ENCODE peak calls at places on chromosome 4, in six cellular contexts. Y is K562, D is SK-N-SH, O is H1, L is HepG2, H is GM12892. S is an unnamed sample.
A peak's percentile ranks its signal among the peaks of the same experiment; 100 is the strongest.

GRCh38 chr4:113398441-113399143 is 349.1 kb downstream of the ANK2 start:
- DNase-seq in Y (no peak), D (no peak), O (no peak), L (no peak), H (no peak), S (no peak)

GRCh38 chr4:138677212-138677611 is 338.4 kb upstream of the NOCT start:
- DNase-seq in Y (no peak), D (no peak), O (no peak), L (peak; percentile 2), H (no peak), S (no peak)

GRCh38 chr4:66376396-66376795 is 706.1 kb upstream of the EPHA5 start:
- DNase-seq in Y (no peak), D (no peak), O (no peak), L (no peak), H (no peak), S (no peak)

GRCh38 chr4:155322782-155323181 is 54.0 kb downstream of the MAP9 start:
- DNase-seq in Y (no peak), D (peak; percentile 28), O (no peak), L (no peak), H (no peak), S (no peak)

GRCh38 chr4:153398713-153399112 is 54.2 kb downstream of the MND1 start:
- DNase-seq in Y (no peak), D (no peak), O (no peak), L (no peak), H (no peak), S (no peak)

GRCh38 chr4:45576275-45576674 is 547.6 kb downstream of the GABRG1 start:
- DNase-seq in Y (no peak), D (no peak), O (no peak), L (no peak), H (no peak), S (no peak)

GRCh38 chr4:141314627-141315026 is 93.9 kb downstream of the ZNF330 start:
- DNase-seq in Y (no peak), D (no peak), O (no peak), L (no peak), H (no peak), S (no peak)

GRCh38 chr4:129362685-129363274 is 266.8 kb downstream of the C4orf33 start:
- DNase-seq in Y (peak; percentile 56), D (peak; percentile 51), O (peak; percentile 54), L (peak; percentile 50), H (peak; percentile 17), S (peak; percentile 20)

GRCh38 chr4:157045507-157046127 is 30.3 kb upstream of the GLRB start:
- DNase-seq in Y (peak; percentile 11), D (peak; percentile 53), O (no peak), L (peak; percentile 47), H (no peak), S (peak; percentile 5)

GRCh38 chr4:15420642-15421041 is 7.2 kb upstream of the C1QTNF7 start:
- DNase-seq in Y (no peak), D (no peak), O (no peak), L (no peak), H (no peak), S (no peak)

GRCh38 chr4:54746228-54746627 is 88.5 kb downstream of the KIT start:
- DNase-seq in Y (no peak), D (no peak), O (no peak), L (no peak), H (no peak), S (no peak)

GRCh38 chr4:31334086-31334910 is 614.1 kb downstream of the PCDH7 start:
- DNase-seq in Y (no peak), D (no peak), O (no peak), L (no peak), H (no peak), S (no peak)

DNA sequence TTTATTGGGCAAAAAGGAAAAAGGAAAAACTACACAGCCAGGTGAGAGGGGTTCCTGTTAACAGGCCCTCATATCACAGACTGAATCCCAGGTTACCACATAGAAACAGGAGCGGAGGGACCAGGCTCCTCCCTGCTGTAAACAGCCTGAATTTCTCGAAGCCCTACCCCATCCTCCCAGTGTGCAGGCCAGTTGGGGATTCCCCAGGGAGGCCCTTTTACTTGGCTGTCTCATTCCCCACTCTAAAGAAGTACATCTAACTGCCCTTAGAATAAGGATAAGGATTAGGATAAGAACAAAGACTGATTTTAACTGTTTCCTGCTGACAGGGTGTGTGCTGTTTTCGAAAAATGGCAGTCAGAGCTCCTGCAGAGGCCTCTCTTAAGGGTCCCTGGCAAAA is 133.7 kb downstream of the PAPSS1 start:
- DNase-seq in Y (no peak), D (no peak), O (no peak), L (no peak), H (no peak), S (no peak)
- TF ChIP-seq TAF1 in Y (no peak), D (no peak), O (no peak), L (no peak), H (no peak), S (no peak)

GRCh38 chr4:73836373-73837269 is at the start of gene CXCL6:
- DNase-seq in Y (no peak), D (no peak), O (peak; percentile 79), L (no peak), H (no peak), S (no peak)
- TF ChIP-seq TAF1 in Y (no peak), D (no peak), O (no peak), L (no peak), H (no peak), S (no peak)

DNA sequence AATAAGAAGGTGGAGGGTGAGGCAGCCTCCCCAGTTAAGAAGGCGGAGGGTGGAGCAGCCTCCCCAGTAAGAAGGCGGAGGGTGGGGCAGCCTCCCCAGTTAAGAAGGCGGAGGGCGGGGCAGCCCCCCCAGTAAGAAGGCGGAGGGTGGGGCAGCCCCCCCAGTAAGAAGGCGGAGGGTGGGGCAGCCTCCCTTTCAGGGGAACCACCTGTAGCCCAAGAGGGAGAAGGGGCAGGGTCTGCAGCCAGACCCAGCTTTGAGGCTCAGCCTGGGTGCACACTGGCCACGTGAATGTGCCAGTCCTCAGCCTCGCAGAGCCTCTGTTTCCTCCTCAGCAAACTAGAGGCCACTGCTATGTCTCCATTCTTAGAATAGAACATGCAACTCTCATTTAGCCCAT is 52.6 kb downstream of the HMX1 start:
- DNase-seq in Y (no peak), D (no peak), O (no peak), L (no peak), H (peak; percentile 3), S (no peak)
- TF ChIP-seq TAF1 in Y (no peak), D (no peak), O (no peak), L (no peak), H (no peak), S (no peak)

DNA sequence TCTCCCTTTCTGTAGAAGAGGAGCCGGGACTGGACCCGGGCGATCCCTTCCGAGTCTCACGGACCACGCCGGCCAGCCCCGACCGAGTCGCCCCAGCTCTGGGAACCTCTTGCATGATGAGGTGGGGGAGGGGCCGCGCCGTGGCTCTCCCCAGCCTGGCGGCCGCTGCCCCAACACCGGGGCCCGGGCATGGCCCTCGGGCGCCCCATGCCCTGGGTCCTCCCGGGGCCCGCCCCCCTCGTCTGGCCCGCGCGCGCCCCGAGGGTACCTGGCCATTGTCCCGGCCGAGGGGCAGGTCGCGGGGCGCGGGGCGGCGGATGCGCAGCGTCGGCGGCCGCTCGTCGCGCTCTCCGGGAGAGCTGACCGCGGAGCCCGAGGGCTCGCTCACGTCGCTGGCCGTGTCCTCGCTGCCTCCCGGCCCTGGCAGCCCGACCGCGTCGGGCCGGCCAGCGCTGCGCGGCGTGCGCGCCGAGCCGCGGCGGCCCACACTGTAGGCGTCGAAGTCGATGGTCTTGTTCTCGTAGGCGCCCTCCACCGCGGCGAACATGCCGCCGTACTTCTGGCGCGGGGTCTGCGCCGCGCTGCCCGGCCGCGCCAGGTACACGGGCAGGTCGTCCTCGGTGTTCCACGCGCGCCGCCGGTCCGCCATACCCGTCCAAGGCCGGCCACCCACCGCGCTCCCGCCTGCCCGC is 419 bp downstream of the CRMP1 start:
- DNase-seq in Y (no peak), D (peak; percentile 68), O (peak; percentile 68), L (no peak), H (no peak), S (no peak)
- TF ChIP-seq TAF1 in Y (no peak), D (no peak), O (no peak), L (no peak), H (no peak), S (no peak)

DNA sequence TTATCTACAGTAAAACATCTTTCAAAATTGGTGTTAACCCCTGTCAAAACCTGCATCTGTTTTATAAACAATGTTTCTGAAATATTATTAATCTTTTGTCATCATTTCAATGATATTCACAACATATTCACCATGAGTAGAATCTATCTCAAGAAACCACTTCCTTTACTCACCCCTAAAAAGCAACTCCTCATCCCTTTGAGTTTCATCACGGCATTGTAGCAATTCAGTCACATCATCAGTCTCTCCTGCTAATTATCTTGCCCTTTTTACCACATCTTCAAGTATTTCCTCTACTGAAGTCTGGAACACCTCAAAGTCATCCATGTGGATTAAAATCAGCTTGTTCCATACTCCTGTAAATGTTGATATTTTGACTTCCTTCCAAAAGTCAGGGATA is 415.3 kb upstream of the TECRL start:
- DNase-seq in Y (no peak), D (no peak), O (no peak), L (no peak), H (no peak), S (no peak)
- TF ChIP-seq TAF1 in Y (no peak), D (no peak), O (no peak), L (no peak), H (no peak), S (no peak)

GRCh38 chr4:38565271-38566199 is 98.5 kb upstream of the KLF3 start:
- DNase-seq in Y (no peak), D (no peak), O (no peak), L (no peak), H (no peak), S (no peak)

GRCh38 chr4:38560763-38561558 is 103.0 kb upstream of the KLF3 start:
- DNase-seq in Y (no peak), D (no peak), O (no peak), L (no peak), H (peak; percentile 22), S (peak; percentile 36)

GRCh38 chr4:38566811-38567398 is 97.1 kb upstream of the KLF3 start:
- DNase-seq in Y (no peak), D (no peak), O (no peak), L (no peak), H (no peak), S (no peak)

GRCh38 chr4:38562751-38563198 is 101.2 kb upstream of the KLF3 start:
- DNase-seq in Y (no peak), D (peak; percentile 29), O (no peak), L (peak; percentile 18), H (no peak), S (peak; percentile 19)

DNA sequence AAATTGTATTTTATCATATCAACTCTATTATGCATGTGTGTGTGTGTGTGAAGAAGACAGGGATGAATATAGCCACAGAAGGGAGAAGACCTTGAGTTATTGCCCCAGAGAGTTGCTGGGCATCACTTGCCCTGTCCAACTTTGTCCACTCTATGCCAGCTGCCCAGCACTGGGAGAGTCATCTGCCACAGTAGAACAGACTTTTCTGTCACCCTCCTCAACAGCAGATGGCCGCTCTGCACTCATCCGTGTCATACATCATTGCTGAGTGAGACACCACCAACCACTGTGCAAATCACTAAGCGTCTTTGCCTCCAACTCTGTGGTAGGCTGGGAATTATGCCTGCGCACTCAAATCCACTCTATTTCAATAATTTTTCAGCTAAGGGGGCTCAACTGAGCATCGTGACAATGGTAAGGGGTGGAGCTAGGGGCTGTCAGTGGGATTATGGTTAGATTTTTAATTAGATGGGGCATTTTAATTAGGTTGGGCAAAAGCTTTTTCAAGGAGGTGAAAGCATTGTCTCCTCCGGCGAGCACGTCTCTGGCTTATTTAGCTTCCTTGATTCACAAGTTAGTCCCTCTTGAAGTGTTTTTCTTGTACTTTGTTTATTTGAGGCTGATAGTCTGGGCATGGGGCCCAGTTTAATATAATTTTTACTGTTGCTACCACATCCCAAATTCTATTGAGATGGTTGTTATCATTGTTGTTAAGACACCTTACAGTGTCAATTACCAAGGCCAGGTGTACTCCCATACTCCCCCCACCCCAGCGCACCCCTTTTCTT is 100.1 kb upstream of the KLF3 start:
- DNase-seq in Y (no peak), D (no peak), O (no peak), L (no peak), H (no peak), S (no peak)
- TF ChIP-seq TAF1 in Y (no peak), D (no peak), O (no peak), L (no peak), H (no peak), S (no peak)